ENCODE peak calls at places on chromosomes 4 and X, in ten cellular contexts. One of them, this sample, is unnamed.

GRCh38 chr4:105088110-105088879 is 58.4 kb upstream of the TET2 start:
- DNase-seq in pons: peak
- DNase-seq in cardiac muscle cell: no peak
- DNase-seq in frontal cortex: peak
- DNase-seq in A172: peak
- DNase-seq in activated naive CD8-positive, alpha-beta T cell treated with anti-CD3 and anti-CD28 coated beads, Interleukin-2, amount 50 U/mL, for 24 hours: no peak
- DNase-seq in CD4-positive, alpha-beta T cell: no peak
- DNase-seq in glutamatergic neuron: no peak
- DNase-seq in stimulated activated CD4-positive, alpha-beta T cell treated with anti-CD3 and anti-CD28 coated beads, Interleukin-4, amount 100 ng/mL, for 24 hours: no peak
- DNase-seq in NCI-H748 treated with DMSO at 0.1 percent for 48 hours: no peak
- DNase-seq in this sample: peak

GRCh38 chr4:163495900-163496299 is 1.4 kb downstream of the TMA16 start:
- DNase-seq in pons: no peak
- DNase-seq in cardiac muscle cell: no peak
- DNase-seq in frontal cortex: no peak
- DNase-seq in A172: peak
- DNase-seq in activated naive CD8-positive, alpha-beta T cell treated with anti-CD3 and anti-CD28 coated beads, Interleukin-2, amount 50 U/mL, for 24 hours: no peak
- DNase-seq in CD4-positive, alpha-beta T cell: no peak
- DNase-seq in glutamatergic neuron: no peak
- DNase-seq in stimulated activated CD4-positive, alpha-beta T cell treated with anti-CD3 and anti-CD28 coated beads, Interleukin-4, amount 100 ng/mL, for 24 hours: no peak
- DNase-seq in NCI-H748 treated with DMSO at 0.1 percent for 48 hours: no peak
- DNase-seq in this sample: no peak

GRCh38 chr4:48033825-48034413 is 17.3 kb downstream of the NIPAL1 start:
- DNase-seq in pons: no peak
- DNase-seq in cardiac muscle cell: no peak
- DNase-seq in frontal cortex: no peak
- DNase-seq in A172: peak
- DNase-seq in activated naive CD8-positive, alpha-beta T cell treated with anti-CD3 and anti-CD28 coated beads, Interleukin-2, amount 50 U/mL, for 24 hours: peak
- DNase-seq in CD4-positive, alpha-beta T cell: peak
- DNase-seq in glutamatergic neuron: no peak
- DNase-seq in stimulated activated CD4-positive, alpha-beta T cell treated with anti-CD3 and anti-CD28 coated beads, Interleukin-4, amount 100 ng/mL, for 24 hours: peak
- DNase-seq in NCI-H748 treated with DMSO at 0.1 percent for 48 hours: no peak
- DNase-seq in this sample: no peak

GRCh38 chr4:110211007-110211769 is 12.8 kb upstream of the ELOVL6 start:
- DNase-seq in pons: peak
- DNase-seq in cardiac muscle cell: peak
- DNase-seq in frontal cortex: peak
- DNase-seq in A172: peak
- DNase-seq in activated naive CD8-positive, alpha-beta T cell treated with anti-CD3 and anti-CD28 coated beads, Interleukin-2, amount 50 U/mL, for 24 hours: peak
- DNase-seq in CD4-positive, alpha-beta T cell: no peak
- DNase-seq in glutamatergic neuron: no peak
- DNase-seq in stimulated activated CD4-positive, alpha-beta T cell treated with anti-CD3 and anti-CD28 coated beads, Interleukin-4, amount 100 ng/mL, for 24 hours: peak
- DNase-seq in NCI-H748 treated with DMSO at 0.1 percent for 48 hours: no peak
- DNase-seq in this sample: no peak

GRCh38 chr4:70703695-70704332 is 15.5 kb downstream of the UTP3 start:
- DNase-seq in pons: peak
- DNase-seq in cardiac muscle cell: no peak
- DNase-seq in frontal cortex: no peak
- DNase-seq in A172: no peak
- DNase-seq in activated naive CD8-positive, alpha-beta T cell treated with anti-CD3 and anti-CD28 coated beads, Interleukin-2, amount 50 U/mL, for 24 hours: no peak
- DNase-seq in CD4-positive, alpha-beta T cell: no peak
- DNase-seq in glutamatergic neuron: no peak
- DNase-seq in stimulated activated CD4-positive, alpha-beta T cell treated with anti-CD3 and anti-CD28 coated beads, Interleukin-4, amount 100 ng/mL, for 24 hours: no peak
- DNase-seq in NCI-H748 treated with DMSO at 0.1 percent for 48 hours: peak
- DNase-seq in this sample: no peak

GRCh38 chr4:3805026-3805425 is 38.8 kb downstream of the ADRA2C start:
- DNase-seq in pons: no peak
- DNase-seq in cardiac muscle cell: no peak
- DNase-seq in frontal cortex: no peak
- DNase-seq in A172: no peak
- DNase-seq in activated naive CD8-positive, alpha-beta T cell treated with anti-CD3 and anti-CD28 coated beads, Interleukin-2, amount 50 U/mL, for 24 hours: no peak
- DNase-seq in CD4-positive, alpha-beta T cell: no peak
- DNase-seq in glutamatergic neuron: no peak
- DNase-seq in stimulated activated CD4-positive, alpha-beta T cell treated with anti-CD3 and anti-CD28 coated beads, Interleukin-4, amount 100 ng/mL, for 24 hours: no peak
- DNase-seq in NCI-H748 treated with DMSO at 0.1 percent for 48 hours: no peak
- DNase-seq in this sample: no peak

GRCh38 chr4:86972997-86973396 is 38.2 kb downstream of the AFF1 start:
- DNase-seq in pons: no peak
- DNase-seq in cardiac muscle cell: peak
- DNase-seq in frontal cortex: no peak
- DNase-seq in A172: no peak
- DNase-seq in activated naive CD8-positive, alpha-beta T cell treated with anti-CD3 and anti-CD28 coated beads, Interleukin-2, amount 50 U/mL, for 24 hours: no peak
- DNase-seq in CD4-positive, alpha-beta T cell: no peak
- DNase-seq in glutamatergic neuron: no peak
- DNase-seq in stimulated activated CD4-positive, alpha-beta T cell treated with anti-CD3 and anti-CD28 coated beads, Interleukin-4, amount 100 ng/mL, for 24 hours: no peak
- DNase-seq in NCI-H748 treated with DMSO at 0.1 percent for 48 hours: no peak
- DNase-seq in this sample: no peak

GRCh38 chr4:42329421-42329820 is 67.9 kb upstream of the SHISA3 start:
- DNase-seq in pons: no peak
- DNase-seq in cardiac muscle cell: no peak
- DNase-seq in frontal cortex: no peak
- DNase-seq in A172: peak
- DNase-seq in activated naive CD8-positive, alpha-beta T cell treated with anti-CD3 and anti-CD28 coated beads, Interleukin-2, amount 50 U/mL, for 24 hours: no peak
- DNase-seq in CD4-positive, alpha-beta T cell: no peak
- DNase-seq in glutamatergic neuron: no peak
- DNase-seq in stimulated activated CD4-positive, alpha-beta T cell treated with anti-CD3 and anti-CD28 coated beads, Interleukin-4, amount 100 ng/mL, for 24 hours: no peak
- DNase-seq in NCI-H748 treated with DMSO at 0.1 percent for 48 hours: no peak
- DNase-seq in this sample: no peak

GRCh38 chr4:25813705-25814104 is 49.1 kb downstream of the SEL1L3 start:
- DNase-seq in pons: no peak
- DNase-seq in cardiac muscle cell: no peak
- DNase-seq in frontal cortex: no peak
- DNase-seq in A172: peak
- DNase-seq in activated naive CD8-positive, alpha-beta T cell treated with anti-CD3 and anti-CD28 coated beads, Interleukin-2, amount 50 U/mL, for 24 hours: no peak
- DNase-seq in CD4-positive, alpha-beta T cell: no peak
- DNase-seq in glutamatergic neuron: no peak
- DNase-seq in stimulated activated CD4-positive, alpha-beta T cell treated with anti-CD3 and anti-CD28 coated beads, Interleukin-4, amount 100 ng/mL, for 24 hours: no peak
- DNase-seq in NCI-H748 treated with DMSO at 0.1 percent for 48 hours: no peak
- DNase-seq in this sample: peak

GRCh38 chr4:156347412-156348075 is 393.9 kb upstream of the CTSO start:
- DNase-seq in pons: no peak
- DNase-seq in cardiac muscle cell: no peak
- DNase-seq in frontal cortex: no peak
- DNase-seq in A172: peak
- DNase-seq in activated naive CD8-positive, alpha-beta T cell treated with anti-CD3 and anti-CD28 coated beads, Interleukin-2, amount 50 U/mL, for 24 hours: no peak
- DNase-seq in CD4-positive, alpha-beta T cell: no peak
- DNase-seq in glutamatergic neuron: no peak
- DNase-seq in stimulated activated CD4-positive, alpha-beta T cell treated with anti-CD3 and anti-CD28 coated beads, Interleukin-4, amount 100 ng/mL, for 24 hours: no peak
- DNase-seq in NCI-H748 treated with DMSO at 0.1 percent for 48 hours: no peak
- DNase-seq in this sample: peak

GRCh38 chr4:56655209-56655626 is 25.9 kb downstream of the HOPX start:
- DNase-seq in pons: no peak
- DNase-seq in cardiac muscle cell: peak
- DNase-seq in frontal cortex: peak
- DNase-seq in A172: no peak
- DNase-seq in activated naive CD8-positive, alpha-beta T cell treated with anti-CD3 and anti-CD28 coated beads, Interleukin-2, amount 50 U/mL, for 24 hours: peak
- DNase-seq in CD4-positive, alpha-beta T cell: peak
- DNase-seq in glutamatergic neuron: peak
- DNase-seq in stimulated activated CD4-positive, alpha-beta T cell treated with anti-CD3 and anti-CD28 coated beads, Interleukin-4, amount 100 ng/mL, for 24 hours: no peak
- DNase-seq in NCI-H748 treated with DMSO at 0.1 percent for 48 hours: no peak
- DNase-seq in this sample: no peak

GRCh38 chr4:143251781-143252180 is 67.1 kb downstream of the USP38 start:
- DNase-seq in pons: no peak
- DNase-seq in cardiac muscle cell: no peak
- DNase-seq in frontal cortex: no peak
- DNase-seq in A172: no peak
- DNase-seq in activated naive CD8-positive, alpha-beta T cell treated with anti-CD3 and anti-CD28 coated beads, Interleukin-2, amount 50 U/mL, for 24 hours: no peak
- DNase-seq in CD4-positive, alpha-beta T cell: no peak
- DNase-seq in glutamatergic neuron: no peak
- DNase-seq in stimulated activated CD4-positive, alpha-beta T cell treated with anti-CD3 and anti-CD28 coated beads, Interleukin-4, amount 100 ng/mL, for 24 hours: no peak
- DNase-seq in NCI-H748 treated with DMSO at 0.1 percent for 48 hours: no peak
- DNase-seq in this sample: peak

GRCh38 chrX:49176421-49177326 is 5.0 kb downstream of the PLP2 start:
- DNase-seq in pons: no peak
- DNase-seq in cardiac muscle cell: no peak
- DNase-seq in frontal cortex: no peak
- DNase-seq in A172: no peak
- DNase-seq in activated naive CD8-positive, alpha-beta T cell treated with anti-CD3 and anti-CD28 coated beads, Interleukin-2, amount 50 U/mL, for 24 hours: no peak
- DNase-seq in CD4-positive, alpha-beta T cell: no peak
- DNase-seq in glutamatergic neuron: no peak
- DNase-seq in stimulated activated CD4-positive, alpha-beta T cell treated with anti-CD3 and anti-CD28 coated beads, Interleukin-4, amount 100 ng/mL, for 24 hours: no peak
- DNase-seq in NCI-H748 treated with DMSO at 0.1 percent for 48 hours: no peak
- DNase-seq in this sample: peak

GRCh38 chr4:31458813-31459212 is 738.6 kb downstream of the PCDH7 start:
- DNase-seq in pons: no peak
- DNase-seq in cardiac muscle cell: no peak
- DNase-seq in frontal cortex: no peak
- DNase-seq in A172: no peak
- DNase-seq in activated naive CD8-positive, alpha-beta T cell treated with anti-CD3 and anti-CD28 coated beads, Interleukin-2, amount 50 U/mL, for 24 hours: no peak
- DNase-seq in CD4-positive, alpha-beta T cell: no peak
- DNase-seq in glutamatergic neuron: no peak
- DNase-seq in stimulated activated CD4-positive, alpha-beta T cell treated with anti-CD3 and anti-CD28 coated beads, Interleukin-4, amount 100 ng/mL, for 24 hours: no peak
- DNase-seq in NCI-H748 treated with DMSO at 0.1 percent for 48 hours: no peak
- DNase-seq in this sample: peak

GRCh38 chr4:86706923-86707597 is 112.9 kb downstream of the PTPN13 start:
- DNase-seq in pons: no peak
- DNase-seq in cardiac muscle cell: no peak
- DNase-seq in frontal cortex: no peak
- DNase-seq in A172: no peak
- DNase-seq in activated naive CD8-positive, alpha-beta T cell treated with anti-CD3 and anti-CD28 coated beads, Interleukin-2, amount 50 U/mL, for 24 hours: no peak
- DNase-seq in CD4-positive, alpha-beta T cell: no peak
- DNase-seq in glutamatergic neuron: no peak
- DNase-seq in stimulated activated CD4-positive, alpha-beta T cell treated with anti-CD3 and anti-CD28 coated beads, Interleukin-4, amount 100 ng/mL, for 24 hours: no peak
- DNase-seq in NCI-H748 treated with DMSO at 0.1 percent for 48 hours: no peak
- DNase-seq in this sample: peak

GRCh38 chr4:120927758-120928409 is 5.4 kb upstream of the PRDM5 start:
- DNase-seq in pons: no peak
- DNase-seq in cardiac muscle cell: no peak
- DNase-seq in frontal cortex: no peak
- DNase-seq in A172: no peak
- DNase-seq in activated naive CD8-positive, alpha-beta T cell treated with anti-CD3 and anti-CD28 coated beads, Interleukin-2, amount 50 U/mL, for 24 hours: no peak
- DNase-seq in CD4-positive, alpha-beta T cell: no peak
- DNase-seq in glutamatergic neuron: no peak
- DNase-seq in stimulated activated CD4-positive, alpha-beta T cell treated with anti-CD3 and anti-CD28 coated beads, Interleukin-4, amount 100 ng/mL, for 24 hours: no peak
- DNase-seq in NCI-H748 treated with DMSO at 0.1 percent for 48 hours: no peak
- DNase-seq in this sample: no peak

GRCh38 chr4:105399535-105400161 is 74.2 kb downstream of the PPA2 start:
- DNase-seq in pons: no peak
- DNase-seq in cardiac muscle cell: no peak
- DNase-seq in frontal cortex: no peak
- DNase-seq in A172: peak
- DNase-seq in activated naive CD8-positive, alpha-beta T cell treated with anti-CD3 and anti-CD28 coated beads, Interleukin-2, amount 50 U/mL, for 24 hours: no peak
- DNase-seq in CD4-positive, alpha-beta T cell: no peak
- DNase-seq in glutamatergic neuron: no peak
- DNase-seq in stimulated activated CD4-positive, alpha-beta T cell treated with anti-CD3 and anti-CD28 coated beads, Interleukin-4, amount 100 ng/mL, for 24 hours: no peak
- DNase-seq in NCI-H748 treated with DMSO at 0.1 percent for 48 hours: no peak
- DNase-seq in this sample: peak

GRCh38 chr4:13097971-13098370 is 386.2 kb downstream of the RAB28 start:
- DNase-seq in pons: no peak
- DNase-seq in cardiac muscle cell: no peak
- DNase-seq in frontal cortex: no peak
- DNase-seq in A172: no peak
- DNase-seq in activated naive CD8-positive, alpha-beta T cell treated with anti-CD3 and anti-CD28 coated beads, Interleukin-2, amount 50 U/mL, for 24 hours: no peak
- DNase-seq in CD4-positive, alpha-beta T cell: no peak
- DNase-seq in glutamatergic neuron: no peak
- DNase-seq in stimulated activated CD4-positive, alpha-beta T cell treated with anti-CD3 and anti-CD28 coated beads, Interleukin-4, amount 100 ng/mL, for 24 hours: no peak
- DNase-seq in NCI-H748 treated with DMSO at 0.1 percent for 48 hours: no peak
- DNase-seq in this sample: no peak

GRCh38 chr4:169620846-169621228 is 459 bp downstream of the CLCN3 start:
- DNase-seq in pons: no peak
- DNase-seq in cardiac muscle cell: peak
- DNase-seq in frontal cortex: no peak
- DNase-seq in A172: peak
- DNase-seq in activated naive CD8-positive, alpha-beta T cell treated with anti-CD3 and anti-CD28 coated beads, Interleukin-2, amount 50 U/mL, for 24 hours: peak
- DNase-seq in CD4-positive, alpha-beta T cell: no peak
- DNase-seq in glutamatergic neuron: no peak
- DNase-seq in stimulated activated CD4-positive, alpha-beta T cell treated with anti-CD3 and anti-CD28 coated beads, Interleukin-4, amount 100 ng/mL, for 24 hours: peak
- DNase-seq in NCI-H748 treated with DMSO at 0.1 percent for 48 hours: peak
- DNase-seq in this sample: peak

GRCh38 chrX:1202251-1202650 is 10.2 kb downstream of the CRLF2 start:
- DNase-seq in pons: no peak
- DNase-seq in cardiac muscle cell: no peak
- DNase-seq in frontal cortex: no peak
- DNase-seq in A172: no peak
- DNase-seq in activated naive CD8-positive, alpha-beta T cell treated with anti-CD3 and anti-CD28 coated beads, Interleukin-2, amount 50 U/mL, for 24 hours: no peak
- DNase-seq in CD4-positive, alpha-beta T cell: no peak
- DNase-seq in glutamatergic neuron: no peak
- DNase-seq in stimulated activated CD4-positive, alpha-beta T cell treated with anti-CD3 and anti-CD28 coated beads, Interleukin-4, amount 100 ng/mL, for 24 hours: no peak
- DNase-seq in NCI-H748 treated with DMSO at 0.1 percent for 48 hours: no peak
- DNase-seq in this sample: no peak

GRCh38 chrX:110284159-110284558 is 33.7 kb downstream of the AMMECR1 start:
- DNase-seq in pons: no peak
- DNase-seq in cardiac muscle cell: no peak
- DNase-seq in frontal cortex: no peak
- DNase-seq in A172: peak
- DNase-seq in activated naive CD8-positive, alpha-beta T cell treated with anti-CD3 and anti-CD28 coated beads, Interleukin-2, amount 50 U/mL, for 24 hours: no peak
- DNase-seq in CD4-positive, alpha-beta T cell: no peak
- DNase-seq in glutamatergic neuron: no peak
- DNase-seq in stimulated activated CD4-positive, alpha-beta T cell treated with anti-CD3 and anti-CD28 coated beads, Interleukin-4, amount 100 ng/mL, for 24 hours: no peak
- DNase-seq in NCI-H748 treated with DMSO at 0.1 percent for 48 hours: no peak
- DNase-seq in this sample: peak

This sample was measured in NCI-H226.